ENCODE peak calls at places on chromosomes 4 and X, in eight cellular contexts. L is tibial nerve; V is caudate nucleus; T is psoas muscle; W is activated CD4-positive, alpha-beta T cell treated with anti-CD3 and anti-CD28 coated beads, Interleukin-2, amount 50 U/mL, for 1 hour; H is adipocyte; N is stimulated activated CD4-positive, alpha-beta T cell treated with anti-CD3 and anti-CD28 coated beads, Interleukin-1b, Interleukin-23, amount 100 ng/mL, for 24 hours; S is IMR-90. P is an unnamed sample.

GRCh38 chrX:77493677-77494553 is 46.7 kb downstream of the FGF16 start:
- DNase-seq in W (no peak), H (peak; percentile 9), T (no peak), S (peak; percentile 88), L (no peak), N (no peak), V (no peak), P (no peak)

GRCh38 chr4:73421708-73422457 is 14.1 kb upstream of the AFP start:
- DNase-seq in W (no peak), H (no peak), S (no peak), V (no peak), T (no peak), L (no peak), N (no peak), P (no peak)

GRCh38 chrX:20527458-20528099 is 260.9 kb upstream of the RPS6KA3 start:
- DNase-seq in T (no peak), S (peak; percentile 38), L (no peak), W (no peak), H (peak; percentile 72), V (no peak), N (no peak), P (no peak)

GRCh38 chrX:107729558-107730297 is 45.9 kb downstream of the TSC22D3 start:
- DNase-seq in W (no peak), V (no peak), T (peak; percentile 65), S (no peak), N (no peak), H (no peak), L (no peak), P (no peak)

GRCh38 chrX:41875142-41875541 is 48.2 kb downstream of the CASK start:
- DNase-seq in H (no peak), L (no peak), T (no peak), N (no peak), S (peak; percentile 65), W (no peak), V (no peak), P (no peak)

GRCh38 chr4:7581477-7581876 is 146.7 kb upstream of the PSAPL1 start:
- DNase-seq in T (no peak), H (peak; percentile 17), S (peak; percentile 15), W (no peak), N (no peak), L (no peak), V (no peak), P (no peak)

GRCh38 chr4:18390655-18391369 is 369.3 kb upstream of the LCORL start:
- DNase-seq in L (no peak), V (no peak), W (no peak), S (no peak), H (no peak), N (no peak), T (no peak), P (no peak)

GRCh38 chr4:138562544-138562961 is 320.4 kb upstream of the SLC7A11 start:
- DNase-seq in V (no peak), N (no peak), T (no peak), W (no peak), H (no peak), S (peak; percentile 87), L (no peak), P (peak; percentile 68)

GRCh38 chr4:157220026-157220881 is at the start of gene GRIA2:
- DNase-seq in W (no peak), H (peak; percentile 78), S (peak; percentile 54), N (no peak), L (no peak), V (peak; percentile 93), T (peak; percentile 51), P (peak; percentile 90)

GRCh38 chr4:6009452-6009851 is 8.8 kb downstream of the C4orf50 start:
- DNase-seq in W (no peak), N (no peak), V (no peak), L (no peak), T (no peak), H (no peak), S (no peak), P (peak; percentile 65)

GRCh38 chrX:15500497-15500966 is at the start of gene BMX:
- DNase-seq in V (no peak), L (no peak), W (no peak), N (no peak), S (no peak), H (no peak), T (peak; percentile 23), P (peak; percentile 32)

GRCh38 chrX:47687249-47687648 is 28.3 kb upstream of the UXT start:
- DNase-seq in H (no peak), T (no peak), L (no peak), V (no peak), S (no peak), N (no peak), W (no peak), P (no peak)

GRCh38 chr4:139795476-139795875 is 129.9 kb downstream of the MGST2 start:
- DNase-seq in N (no peak), W (no peak), S (no peak), V (no peak), L (no peak), T (no peak), H (no peak), P (no peak)

GRCh38 chrX:38379088-38379487 is 26.7 kb downstream of the OTC start:
- DNase-seq in W (no peak), H (peak; percentile 15), S (no peak), L (no peak), V (no peak), T (no peak), N (no peak), P (peak; percentile 37)

GRCh38 chr4:66899422-66900065 is 645.8 kb downstream of the CENPC start:
- DNase-seq in N (no peak), H (no peak), T (no peak), S (no peak), W (no peak), L (no peak), V (no peak), P (no peak)

GRCh38 chrX:129360175-129360574 is 163.1 kb downstream of the SMARCA1 start:
- DNase-seq in N (peak; percentile 7), L (no peak), H (peak; percentile 36), V (no peak), W (peak; percentile 4), T (no peak), S (peak; percentile 40), P (no peak)

GRCh38 chrX:87516716-87517115 is 886 bp upstream of the KLHL4 start:
- DNase-seq in H (no peak), W (no peak), N (no peak), T (no peak), S (peak; percentile 55), V (no peak), L (no peak), P (no peak)

GRCh38 chrX:40406330-40406859 is 174.4 kb upstream of the ATP6AP2 start:
- DNase-seq in V (no peak), L (no peak), S (no peak), T (no peak), H (no peak), N (no peak), W (no peak), P (no peak)

GRCh38 chr4:153241970-153242847 is 38.0 kb downstream of the TRIM2 start:
- DNase-seq in V (no peak), S (peak; percentile 73), L (no peak), H (no peak), T (no peak), N (no peak), W (no peak), P (no peak)

GRCh38 chrX:21741869-21742701 is 15.8 kb downstream of the SMPX start:
- DNase-seq in V (no peak), S (no peak), L (no peak), H (no peak), T (no peak), W (no peak), N (no peak), P (no peak)

GRCh38 chr4:188061083-188061482 is 48.3 kb downstream of the TRIML2 start:
- DNase-seq in V (no peak), S (no peak), W (no peak), T (no peak), H (no peak), N (no peak), L (no peak), P (no peak)

GRCh38 chr4:188107931-188108843 is 1.2 kb downstream of the TRIML2 start:
- DNase-seq in S (peak; percentile 49), T (no peak), L (no peak), W (no peak), H (peak; percentile 59), V (no peak), N (no peak), P (peak; percentile 96)

GRCh38 chrX:134258202-134258601 is 21.2 kb downstream of the CCDC160 start:
- DNase-seq in N (no peak), T (no peak), L (no peak), V (no peak), H (no peak), W (no peak), S (no peak), P (no peak)

GRCh38 chr4:45471335-45471734 is 652.5 kb downstream of the GABRG1 start:
- DNase-seq in T (no peak), N (no peak), H (no peak), S (no peak), V (no peak), W (no peak), L (no peak), P (no peak)

GRCh38 chrX:31036895-31037294 is 34.9 kb downstream of the FTHL17 start:
- DNase-seq in N (no peak), S (peak; percentile 42), L (peak; percentile 11), H (peak; percentile 55), V (no peak), W (no peak), T (peak; percentile 19), P (no peak)

GRCh38 chr4:173014113-173014558 is 154.5 kb upstream of the GALNT7 start:
- DNase-seq in L (no peak), S (peak; percentile 85), T (no peak), H (peak; percentile 58), V (no peak), W (no peak), N (no peak), P (peak; percentile 75)

GRCh38 chr4:173191623-173192041 is 23.0 kb downstream of the GALNT7 start:
- DNase-seq in L (no peak), W (no peak), H (peak; percentile 45), T (no peak), N (no peak), S (peak; percentile 52), V (no peak), P (no peak)

GRCh38 chr4:3276961-3277360 is 15.9 kb upstream of the RGS12 start:
- DNase-seq in V (peak; percentile 46), H (no peak), N (no peak), W (no peak), T (no peak), L (no peak), S (peak; percentile 75), P (peak; percentile 80)

GRCh38 chr4:94332983-94333590 is 9.5 kb downstream of the HPGDS start:
- DNase-seq in S (no peak), V (no peak), W (no peak), H (no peak), N (no peak), L (no peak), T (no peak), P (peak; percentile 54)

GRCh38 chrX:47649302-47649701 is 1.1 kb downstream of the ELK1 start:
- DNase-seq in N (no peak), W (no peak), V (no peak), S (no peak), H (no peak), L (no peak), T (no peak), P (no peak)

GRCh38 chr4:159015862-159016261 is 87.0 kb upstream of the RAPGEF2 start:
- DNase-seq in W (no peak), S (peak; percentile 24), H (peak; percentile 19), L (no peak), V (no peak), T (no peak), N (no peak), P (no peak)

GRCh38 chr4:171342646-171343045 is 470.6 kb upstream of the GALNTL6 start:
- DNase-seq in S (no peak), V (no peak), H (no peak), W (no peak), L (no peak), N (no peak), T (no peak), P (no peak)

GRCh38 chr4:39124885-39125599 is 57.3 kb upstream of the WDR19 start:
- DNase-seq in V (no peak), N (no peak), S (no peak), W (no peak), H (no peak), L (no peak), T (no peak), P (no peak)

GRCh38 chrX:105894721-105895120 is 72.4 kb downstream of the NRK start:
- DNase-seq in H (no peak), W (no peak), T (no peak), N (no peak), V (no peak), S (peak; percentile 0), L (no peak), P (peak; percentile 11)